ENCODE peak calls at places on chromosome 1, in five cellular contexts. Z is effector memory CD8-positive, alpha-beta T cell; T is nephron progenitor cell; X is GM23248; V is GM23338. M is an unnamed sample.

GRCh38 chr1:30446508-30446907 is 276.9 kb downstream of the MATN1 start:
- DNase-seq in X (no peak), V (no peak), Z (no peak), T (no peak), M (no peak)

GRCh38 chr1:68217060-68217554 is 15.2 kb downstream of the WLS start:
- DNase-seq in Z (no peak), V (no peak), X (no peak), T (no peak), M (no peak)

GRCh38 chr1:244605835-244606234 is 47.1 kb upstream of the DESI2 start:
- DNase-seq in V (no peak), Z (no peak), X (no peak), T (no peak), M (no peak)

GRCh38 chr1:15738416-15739113 is 2.5 kb downstream of the SLC25A34 start:
- DNase-seq in Z (no peak), X (no peak), T (no peak), V (no peak), M (no peak)

GRCh38 chr1:116873680-116874271 is 35.9 kb upstream of the PTGFRN start:
- DNase-seq in V (no peak), X (peak), T (no peak), Z (no peak), M (no peak)

GRCh38 chr1:44603718-44604117 is 70.6 kb downstream of the TMEM53 start:
- DNase-seq in Z (no peak), X (no peak), T (no peak), V (no peak), M (no peak)

GRCh38 chr1:10687142-10687715 is 109.2 kb downstream of the CASZ1 start:
- DNase-seq in X (no peak), Z (no peak), T (no peak), V (no peak), M (no peak)

GRCh38 chr1:17156108-17156507 is 36.9 kb upstream of the PADI2 start:
- DNase-seq in X (peak), T (no peak), V (no peak), Z (no peak), M (no peak)

GRCh38 chr1:227120827-227121226 is 180.7 kb downstream of the COQ8A start:
- DNase-seq in V (no peak), T (no peak), Z (no peak), X (no peak), M (no peak)

GRCh38 chr1:61641171-61641570 is 83.8 kb downstream of the TM2D1 start:
- DNase-seq in X (no peak), V (no peak), Z (no peak), T (no peak), M (no peak)

GRCh38 chr1:210262167-210262896 is 29.7 kb downstream of the SERTAD4 start:
- DNase-seq in X (peak), T (no peak), V (no peak), Z (no peak), M (peak)

GRCh38 chr1:236998571-236998970 is 5.7 kb downstream of the MT1HL1 start:
- DNase-seq in Z (no peak), V (no peak), X (no peak), T (no peak), M (no peak)

GRCh38 chr1:44390277-44390676 is 14.8 kb upstream of the RNF220 start:
- DNase-seq in T (no peak), Z (no peak), X (peak), V (no peak), M (no peak)

GRCh38 chr1:78070758-78071157 is 25.0 kb downstream of the GIPC2 start:
- DNase-seq in T (no peak), Z (no peak), X (peak), V (no peak), M (no peak)

GRCh38 chr1:169305356-169305755 is 62.2 kb downstream of the NME7 start:
- DNase-seq in V (peak), Z (no peak), T (no peak), X (no peak), M (no peak)

GRCh38 chr1:195105281-195105680 is 1503.0 kb downstream of the KCNT2 start:
- DNase-seq in T (no peak), Z (no peak), V (peak), X (no peak), M (no peak)

GRCh38 chr1:21338568-21339401 is 48.5 kb upstream of the ECE1 start:
- DNase-seq in T (peak), Z (no peak), V (no peak), X (peak), M (peak)

GRCh38 chr1:225250432-225250831 is 177.4 kb downstream of the LBR start:
- DNase-seq in V (no peak), Z (no peak), X (no peak), T (no peak), M (no peak)

GRCh38 chr1:31985430-31985829 is 28.2 kb upstream of the KHDRBS1 start:
- DNase-seq in T (no peak), V (no peak), X (peak), Z (peak), M (no peak)

GRCh38 chr1:117612517-117613248 is 6.8 kb downstream of the TENT5C start:
- DNase-seq in X (peak), Z (no peak), V (no peak), T (no peak), M (no peak)

GRCh38 chr1:32470431-32470830 is 5.6 kb downstream of the ZBTB8B start:
- DNase-seq in Z (no peak), T (no peak), X (no peak), V (no peak), M (no peak)

GRCh38 chr1:32240140-32240951 is 6.7 kb upstream of the FAM167B start:
- DNase-seq in T (peak), Z (peak), X (peak), V (peak), M (peak)

GRCh38 chr1:215181518-215181917 is 99.0 kb downstream of the KCNK2 start:
- DNase-seq in Z (no peak), V (peak), T (no peak), X (no peak), M (no peak)

GRCh38 chr1:74162333-74162732 is 35.6 kb downstream of the LRRIQ3 start:
- DNase-seq in X (peak), T (no peak), V (no peak), Z (no peak), M (no peak)

GRCh38 chr1:152982076-152982475 is 1.8 kb upstream of the SPRR1A start:
- DNase-seq in X (no peak), V (no peak), T (no peak), Z (no peak), M (no peak)

GRCh38 chr1:185499986-185500626 is 183.1 kb upstream of the IVNS1ABP start:
- DNase-seq in X (peak), Z (no peak), V (no peak), T (no peak), M (no peak)